ENCODE peak calls at places on chromosome 19, in nine cellular contexts. W is epithelial cell of proximal tubule; T is stimulated activated CD4-positive, alpha-beta T cell treated with anti-CD3 and anti-CD28 coated beads, Interleukin-1b, Interleukin-23, amount 100 ng/mL, for 1 hour; M is caudate nucleus; Z is activated naive CD4-positive, alpha-beta T cell treated with Interleukin-2 at 50 U/mL for 16 hours; D is MV-4-11; Y is NB4; J is psoas muscle; A is Caco-2. V is an unnamed sample.

GRCh38 chr19:49685845-49686332 is 3.5 kb upstream of the ADM5 start:
- DNase-seq in W (no peak), T (no peak), M (no peak), Z (no peak), D (no peak), Y (no peak), J (no peak), A (no peak), V (no peak)

GRCh38 chr19:34555447-34555846 is 73.9 kb downstream of the WTIP start:
- DNase-seq in W (no peak), T (no peak), M (no peak), Z (no peak), D (no peak), Y (peak; percentile 20), J (no peak), A (no peak), V (no peak)

GRCh38 chr19:1162404-1163282 is 11.4 kb downstream of the SBNO2 start:
- DNase-seq in W (no peak), T (no peak), M (no peak), Z (no peak), D (no peak), Y (peak; percentile 40), J (no peak), A (no peak), V (no peak)

GRCh38 chr19:4636151-4636717 is 3.1 kb upstream of the TNFAIP8L1 start:
- DNase-seq in W (no peak), T (peak; percentile 68), M (peak; percentile 19), Z (peak; percentile 80), D (peak; percentile 23), Y (peak; percentile 58), J (peak; percentile 71), A (peak; percentile 53), V (no peak)

GRCh38 chr19:22602631-22603272 is 31.4 kb upstream of the ZNF492 start:
- DNase-seq in W (no peak), T (no peak), M (no peak), Z (no peak), D (no peak), Y (no peak), J (no peak), A (no peak), V (no peak)

GRCh38 chr19:13055213-13056051 is 47.2 kb downstream of the LYL1 start:
- DNase-seq in W (no peak), T (no peak), M (no peak), Z (no peak), D (no peak), Y (no peak), J (peak; percentile 86), A (no peak), V (no peak)

GRCh38 chr19:4372630-4373367 is 27.5 kb downstream of the SH3GL1 start:
- DNase-seq in W (no peak), T (no peak), M (no peak), Z (no peak), D (no peak), Y (no peak), J (peak; percentile 22), A (no peak), V (no peak)

GRCh38 chr19:982567-983170 is 1.5 kb upstream of the WDR18 start:
- DNase-seq in W (no peak), T (peak; percentile 61), M (peak; percentile 41), Z (peak; percentile 79), D (peak; percentile 59), Y (peak; percentile 71), J (peak; percentile 73), A (no peak), V (no peak)

GRCh38 chr19:55069137-55069858 is 6.3 kb upstream of the RDH13 start:
- DNase-seq in W (no peak), T (no peak), M (no peak), Z (no peak), D (no peak), Y (peak; percentile 17), J (no peak), A (peak; percentile 95), V (no peak)

GRCh38 chr19:38683393-38684077 is 36.1 kb downstream of the ACTN4 start:
- DNase-seq in W (peak; percentile 99), T (peak; percentile 15), M (no peak), Z (peak; percentile 71), D (peak; percentile 89), Y (peak; percentile 91), J (peak; percentile 77), A (peak; percentile 98), V (peak; percentile 99)

GRCh38 chr19:49442793-49443365 is 1.6 kb upstream of the SLC17A7 start:
- DNase-seq in W (no peak), T (no peak), M (no peak), Z (peak; percentile 59), D (no peak), Y (peak; percentile 67), J (peak; percentile 96), A (peak; percentile 99), V (peak; percentile 29)

GRCh38 chr19:18771328-18772242 is 19.5 kb downstream of the COMP start:
- DNase-seq in W (no peak), T (no peak), M (no peak), Z (no peak), D (no peak), Y (peak; percentile 53), J (no peak), A (peak; percentile 65), V (no peak)

GRCh38 chr19:55283548-55284393 is at the start of gene BRSK1:
- DNase-seq in W (no peak), T (peak; percentile 29), M (peak; percentile 63), Z (peak; percentile 50), D (no peak), Y (no peak), J (peak; percentile 43), A (peak; percentile 84), V (no peak)

GRCh38 chr19:34364462-34364829 is 550 bp upstream of the GPI start:
- DNase-seq in W (no peak), T (no peak), M (peak; percentile 52), Z (no peak), D (no peak), Y (no peak), J (no peak), A (no peak), V (no peak)

GRCh38 chr19:24086974-24087595 is at the start of gene ZNF254:
- DNase-seq in W (peak; percentile 77), T (peak; percentile 24), M (peak; percentile 92), Z (peak; percentile 79), D (peak; percentile 99), Y (peak; percentile 98), J (peak; percentile 88), A (peak; percentile 96), V (peak; percentile 93)

GRCh38 chr19:16024266-16025107 is 51.8 kb upstream of the TPM4 start:
- DNase-seq in W (no peak), T (no peak), M (no peak), Z (no peak), D (no peak), Y (no peak), J (no peak), A (no peak), V (no peak)

GRCh38 chr19:1523412-1524205 is at the start of gene PLK5:
- DNase-seq in W (no peak), T (no peak), M (no peak), Z (no peak), D (no peak), Y (no peak), J (no peak), A (no peak), V (no peak)

GRCh38 chr19:13164370-13165090 is 14.3 kb downstream of the IER2 start:
- DNase-seq in W (no peak), T (no peak), M (no peak), Z (peak; percentile 34), D (peak; percentile 53), Y (peak; percentile 82), J (no peak), A (peak; percentile 92), V (no peak)

GRCh38 chr19:3642987-3643386 is 16.4 kb upstream of the CACTIN start:
- DNase-seq in W (no peak), T (no peak), M (peak; percentile 14), Z (peak; percentile 24), D (no peak), Y (no peak), J (no peak), A (peak; percentile 49), V (no peak)

GRCh38 chr19:18972851-18973250 is 31.8 kb upstream of the HOMER3 start:
- DNase-seq in W (no peak), T (no peak), M (no peak), Z (no peak), D (no peak), Y (no peak), J (no peak), A (no peak), V (no peak)

GRCh38 chr19:56405062-56405461 is 930 bp downstream of the ZNF583 start:
- DNase-seq in W (no peak), T (no peak), M (no peak), Z (no peak), D (no peak), Y (no peak), J (no peak), A (no peak), V (no peak)

GRCh38 chr19:1478934-1479707 is at the start of gene C19orf25:
- DNase-seq in W (peak; percentile 44), T (peak; percentile 83), M (peak; percentile 92), Z (peak; percentile 94), D (peak; percentile 97), Y (peak; percentile 91), J (peak; percentile 93), A (peak; percentile 94), V (peak; percentile 68)

GRCh38 chr19:43229315-43229714 is 23.9 kb upstream of the PSG4 start:
- DNase-seq in W (no peak), T (no peak), M (no peak), Z (no peak), D (peak; percentile 38), Y (peak; percentile 4), J (no peak), A (no peak), V (no peak)

GRCh38 chr19:18743281-18743825 is 47.8 kb downstream of the COMP start:
- DNase-seq in W (no peak), T (no peak), M (no peak), Z (no peak), D (no peak), Y (no peak), J (no peak), A (peak; percentile 72), V (no peak)

GRCh38 chr19:34974631-34975030 is 10.6 kb upstream of the ZNF792 start:
- DNase-seq in W (no peak), T (no peak), M (no peak), Z (no peak), D (no peak), Y (no peak), J (no peak), A (no peak), V (no peak)

GRCh38 chr19:28731577-28731976 is 481.4 kb downstream of the UQCRFS1 start:
- DNase-seq in W (no peak), T (no peak), M (no peak), Z (no peak), D (no peak), Y (no peak), J (no peak), A (no peak), V (no peak)

GRCh38 chr19:45279587-45280192 is 28.6 kb downstream of the MARK4 start:
- DNase-seq in W (no peak), T (no peak), M (no peak), Z (no peak), D (no peak), Y (no peak), J (no peak), A (no peak), V (no peak)

GRCh38 chr19:3995619-3996018 is 10.4 kb upstream of the EEF2 start:
- DNase-seq in W (no peak), T (no peak), M (no peak), Z (no peak), D (no peak), Y (no peak), J (no peak), A (no peak), V (no peak)

GRCh38 chr19:13109361-13110098 is 6.9 kb upstream of the LYL1 start:
- DNase-seq in W (no peak), T (no peak), M (no peak), Z (no peak), D (no peak), Y (no peak), J (no peak), A (no peak), V (no peak)

GRCh38 chr19:21317821-21318220 is 11.4 kb downstream of the ZNF708 start:
- DNase-seq in W (no peak), T (no peak), M (no peak), Z (no peak), D (no peak), Y (no peak), J (no peak), A (no peak), V (no peak)

GRCh38 chr19:5338661-5339469 is 1.7 kb downstream of the PTPRS start:
- DNase-seq in W (no peak), T (no peak), M (peak; percentile 9), Z (no peak), D (no peak), Y (peak; percentile 15), J (no peak), A (no peak), V (no peak)

V was measured in kidney epithelial cell.